ENCODE peak calls at places on chromosomes 16 and 17, in six cellular contexts. V is nephron progenitor cell, D is kidney epithelial cell, J is AG10803, C is HCT116, L is fibroblast of mammary gland. Y is an unnamed sample.

GRCh38 chr17:44652727-44653126 is 3.5 kb upstream of the MEIOC start:
- DNase-seq in J (no peak), C (no peak), V (no peak), D (no peak), L (no peak), Y (no peak)

GRCh38 chr16:27754788-27755690 is 205.1 kb downstream of the KATNIP start:
- DNase-seq in L (no peak), C (no peak), D (no peak), J (no peak), V (no peak), Y (no peak)

GRCh38 chr17:50020841-50021599 is 26.0 kb upstream of the DLX3 start:
- DNase-seq in C (no peak), J (no peak), D (no peak), V (no peak), L (no peak), Y (peak; percentile 77)

GRCh38 chr17:6430769-6431168 is 4.2 kb downstream of the AIPL1 start:
- DNase-seq in V (no peak), C (no peak), J (no peak), L (peak; percentile 13), D (no peak), Y (no peak)

GRCh38 chr16:77943770-77944169 is 78.6 kb upstream of the CLEC3A start:
- DNase-seq in C (no peak), V (no peak), L (no peak), D (no peak), J (no peak), Y (no peak)

GRCh38 chr17:33647976-33648375 is 354.9 kb upstream of the ASIC2 start:
- DNase-seq in J (peak; percentile 18), L (peak; percentile 6), C (no peak), V (peak; percentile 23), D (no peak), Y (no peak)

GRCh38 chr16:68771922-68772681 is 35.0 kb downstream of the CDH1 start:
- DNase-seq in V (no peak), L (no peak), J (no peak), D (no peak), C (no peak), Y (no peak)

GRCh38 chr17:50274142-50274944 is at the start of gene TMEM92:
- DNase-seq in L (peak; percentile 17), J (no peak), D (no peak), C (peak; percentile 62), V (peak; percentile 83), Y (no peak)

GRCh38 chr17:12995896-12996295 is 21.9 kb downstream of the ELAC2 start:
- DNase-seq in L (no peak), C (no peak), V (no peak), D (no peak), J (no peak), Y (no peak)

GRCh38 chr16:11235703-11235991 is 20.4 kb downstream of the SOCS1 start:
- DNase-seq in D (no peak), J (no peak), L (no peak), V (no peak), C (no peak), Y (no peak)

GRCh38 chr17:1340371-1340770 is 59.7 kb downstream of the YWHAE start:
- DNase-seq in D (no peak), C (no peak), L (no peak), J (no peak), V (no peak), Y (no peak)

GRCh38 chr16:89722392-89723278 is 1.3 kb downstream of the ZNF276 start:
- DNase-seq in V (no peak), L (peak; percentile 45), C (peak; percentile 56), D (no peak), J (no peak), Y (no peak)

GRCh38 chr16:89122322-89122831 is 28.7 kb downstream of the ACSF3 start:
- DNase-seq in J (no peak), C (no peak), V (no peak), L (no peak), D (no peak), Y (no peak)

GRCh38 chr17:43352579-43352978 is 46.2 kb upstream of the ARL4D start:
- DNase-seq in C (no peak), D (no peak), V (no peak), L (no peak), J (no peak), Y (no peak)

GRCh38 chr17:2883544-2884203 is 87.4 kb downstream of the RAP1GAP2 start:
- DNase-seq in D (no peak), V (no peak), C (no peak), J (peak; percentile 21), L (peak; percentile 76), Y (no peak)

GRCh38 chr17:77372444-77373297 is 231.9 kb downstream of the SEC14L1 start:
- DNase-seq in D (no peak), C (no peak), V (peak; percentile 94), J (peak; percentile 89), L (peak; percentile 81), Y (no peak)

GRCh38 chr16:66898207-66898606 is 17.9 kb downstream of the PDP2 start:
- DNase-seq in L (peak; percentile 45), C (no peak), J (peak; percentile 74), D (peak; percentile 42), V (no peak), Y (no peak)

GRCh38 chr16:15704545-15704987 is 54.5 kb downstream of the NDE1 start:
- DNase-seq in V (peak; percentile 84), J (peak; percentile 69), L (peak; percentile 77), C (peak; percentile 39), D (no peak), Y (no peak)

GRCh38 chr16:1167276-1168107 is 14.6 kb downstream of the CACNA1H start:
- DNase-seq in C (no peak), V (peak; percentile 63), L (no peak), J (no peak), D (no peak), Y (no peak)

GRCh38 chr17:44220211-44221071 is 966 bp upstream of the UBTF start:
- DNase-seq in D (no peak), C (no peak), J (peak; percentile 55), V (peak; percentile 51), L (peak; percentile 41), Y (no peak)

GRCh38 chr16:20538687-20539086 is 37.5 kb downstream of the ACSM2B start:
- DNase-seq in L (no peak), V (no peak), J (no peak), D (no peak), C (no peak), Y (no peak)

GRCh38 chr17:79495665-79496064 is 115.2 kb downstream of the RBFOX3 start:
- DNase-seq in D (no peak), L (no peak), J (no peak), V (no peak), C (no peak), Y (no peak)

GRCh38 chr16:19130852-19131808 is 17.4 kb downstream of the ITPRIPL2 start:
- DNase-seq in D (no peak), C (no peak), J (peak; percentile 81), V (no peak), L (peak; percentile 91), Y (no peak)

GRCh38 chr17:8041249-8041928 is 2.5 kb downstream of the ALOX15B start:
- DNase-seq in V (no peak), L (peak; percentile 95), C (peak; percentile 72), D (no peak), J (peak; percentile 75), Y (no peak)

GRCh38 chr17:57875109-57876022 is 25.5 kb upstream of the MRPS23 start:
- DNase-seq in V (peak; percentile 56), L (peak; percentile 97), J (peak; percentile 99), D (peak; percentile 93), C (peak; percentile 90), Y (no peak)

DNA sequence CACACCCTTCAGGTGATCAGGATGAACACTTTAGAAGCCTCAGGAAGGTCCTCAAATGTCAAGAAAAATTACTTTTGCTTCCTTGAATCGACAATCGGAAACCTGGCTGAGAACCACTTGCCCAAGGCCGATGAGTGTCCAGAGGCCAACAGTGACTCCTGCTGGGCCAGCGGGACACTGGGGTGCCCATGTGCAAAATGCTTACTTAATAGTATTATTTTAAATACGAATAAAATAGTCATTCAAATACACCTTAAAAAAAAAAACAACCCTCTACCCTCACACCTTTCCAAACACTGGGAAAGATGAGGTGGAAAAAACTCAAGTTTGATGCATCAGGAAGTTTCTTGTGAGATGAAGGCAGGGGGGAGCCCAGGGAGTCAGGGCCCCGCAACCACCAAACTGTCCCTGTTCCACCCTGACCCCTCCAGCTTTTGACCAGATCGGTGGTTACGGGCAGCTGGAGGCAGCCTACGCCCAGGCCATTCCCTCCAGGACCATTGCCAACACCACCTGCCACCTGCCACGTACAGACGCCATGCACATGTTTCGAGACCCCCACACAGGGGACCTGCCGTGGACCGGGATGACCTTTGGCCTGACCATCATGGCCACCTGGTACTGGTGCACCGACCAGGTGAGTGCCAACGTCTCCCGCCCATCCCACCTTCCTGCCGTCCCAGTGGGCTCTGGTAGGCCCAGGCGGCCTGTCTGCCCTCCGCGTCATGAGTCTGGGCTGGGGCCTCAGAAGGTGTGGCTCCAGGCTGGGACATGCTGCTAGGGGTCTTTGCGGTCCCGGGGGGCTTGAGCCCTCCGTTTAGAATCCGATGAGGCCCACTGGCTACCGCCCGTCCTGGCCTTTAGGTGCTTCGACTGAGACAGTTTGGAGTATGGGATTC is 18.9 kb downstream of the SLC5A10 start:
- DNase-seq in V (no peak), D (no peak), J (no peak), C (no peak), L (no peak), Y (no peak)
- TF ChIP-seq CTCF in V (no peak), D (no peak), J (no peak), C (peak; percentile 38), L (peak; percentile 9), Y (no peak)

DNA sequence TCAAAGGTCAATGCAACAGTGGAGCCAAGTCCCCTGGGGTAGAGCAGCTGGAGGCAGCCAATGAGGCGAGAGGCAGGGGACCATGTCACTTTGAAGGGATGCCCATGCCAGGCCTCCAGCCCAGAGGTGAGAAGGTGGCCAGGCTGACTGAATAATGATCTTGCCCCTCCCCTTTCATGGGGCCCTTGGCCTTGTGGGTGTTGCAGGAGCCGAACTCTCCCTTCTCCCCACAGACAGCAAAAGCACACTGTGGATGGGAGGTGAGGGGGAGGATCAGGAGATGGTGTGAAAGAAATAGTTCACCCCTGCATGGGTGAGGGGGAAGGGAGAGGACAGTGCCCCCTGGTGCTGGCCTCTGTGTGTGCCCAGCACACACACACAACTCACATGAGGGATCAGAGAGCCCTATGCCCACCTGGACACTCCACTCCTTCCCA is 15.8 kb upstream of the TBX21 start:
- DNase-seq in L (no peak), V (no peak), C (no peak), J (no peak), D (no peak), Y (no peak)
- TF ChIP-seq CTCF in L (peak; percentile 50), V (peak; percentile 31), C (peak; percentile 78), J (peak; percentile 41), D (peak; percentile 55), Y (no peak)

DNA sequence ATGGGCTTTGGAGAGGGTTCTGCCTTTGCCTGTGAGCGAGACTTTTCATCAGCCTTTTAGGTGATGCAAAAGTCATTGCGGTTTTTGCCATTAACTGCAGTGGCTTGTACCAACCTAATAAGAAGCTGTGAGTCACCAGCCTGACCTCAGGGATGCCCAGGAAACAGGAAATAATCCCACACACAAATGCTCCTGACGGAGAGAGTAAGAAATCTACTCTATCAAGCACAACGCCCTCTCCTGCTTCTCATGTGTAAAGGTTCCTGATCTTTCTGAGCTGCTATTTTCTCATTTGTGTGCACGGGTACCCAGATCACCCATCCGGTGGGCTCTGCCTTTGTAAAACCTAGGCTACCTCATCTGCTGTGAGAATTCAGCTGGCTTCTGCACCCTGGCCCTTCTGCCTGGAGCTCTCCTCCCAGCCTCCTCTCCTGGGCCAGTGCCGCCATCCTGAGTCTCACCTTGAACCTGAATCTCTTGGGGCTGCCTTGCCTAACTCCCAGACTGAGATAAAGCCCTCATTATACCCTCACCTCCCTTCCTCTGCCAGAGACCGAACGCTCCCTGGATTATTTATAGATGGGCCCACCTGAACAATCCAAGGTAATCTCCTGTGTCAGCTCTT is 299.7 kb downstream of the C16orf95 start:
- DNase-seq in J (peak; percentile 79), C (peak; percentile 80), L (peak; percentile 92), V (no peak), D (peak; percentile 98), Y (no peak)
- TF ChIP-seq CTCF in J (peak; percentile 50), C (peak; percentile 58), L (peak; percentile 56), V (no peak), D (peak; percentile 60), Y (no peak)

GRCh38 chr17:76107507-76107906 is 3.9 kb upstream of the EXOC7 start:
- DNase-seq in J (no peak), D (no peak), L (peak; percentile 22), V (no peak), C (peak; percentile 42), Y (no peak)
- TF ChIP-seq CTCF in J (peak; percentile 8), D (peak; percentile 7), L (peak; percentile 23), V (no peak), C (peak; percentile 56), Y (no peak)